ENCODE peak calls at places on chromosomes 2 and 18, in six cellular contexts. H is GM12878, Y is H1, F is HCT116, K is K562, I is HepG2. Z is an unnamed sample.

GRCh38 chr2:74497777-74498499 is 1.5 kb downstream of the LBX2 start:
- DNase-seq in H (no peak), I (no peak), F (no peak), Y (peak), K (no peak), Z (no peak)

GRCh38 chr2:240364961-240365775 is 70.3 kb upstream of the GPC1 start:
- DNase-seq in I (no peak), Y (no peak), F (no peak), K (no peak), H (no peak), Z (no peak)

GRCh38 chr18:23281626-23282436 is 146.5 kb downstream of the CABLES1 start:
- DNase-seq in I (no peak), F (peak), K (no peak), H (no peak), Y (no peak), Z (no peak)

GRCh38 chr2:154589514-154589913 is 109.0 kb upstream of the KCNJ3 start:
- DNase-seq in Y (no peak), K (no peak), H (no peak), I (no peak), F (no peak), Z (peak)

GRCh38 chr18:57439617-57439975 is 4.4 kb downstream of the ONECUT2 start:
- DNase-seq in F (no peak), I (no peak), H (no peak), Y (peak), K (no peak), Z (no peak)

GRCh38 chr18:56841836-56842235 is 190.7 kb downstream of the WDR7 start:
- DNase-seq in F (no peak), I (no peak), K (no peak), H (no peak), Y (no peak), Z (no peak)

GRCh38 chr2:197008229-197008628 is 81.7 kb upstream of the PGAP1 start:
- DNase-seq in H (no peak), F (no peak), K (no peak), I (no peak), Y (no peak), Z (no peak)

GRCh38 chr2:234071664-234072063 is 21.2 kb downstream of the SPP2 start:
- DNase-seq in F (no peak), H (no peak), K (no peak), Y (no peak), I (no peak), Z (no peak)

GRCh38 chr2:8120979-8121825 is 560.7 kb upstream of the ID2 start:
- DNase-seq in K (no peak), H (no peak), I (peak), Y (no peak), F (no peak), Z (no peak)

GRCh38 chr2:219453691-219454131 is 19.1 kb downstream of the SPEG start:
- DNase-seq in F (no peak), I (no peak), K (no peak), H (no peak), Y (no peak), Z (no peak)

GRCh38 chr2:209322905-209323517 is 100.8 kb upstream of the MAP2 start:
- DNase-seq in F (no peak), Y (no peak), K (no peak), I (no peak), H (no peak), Z (no peak)

GRCh38 chr2:214507032-214507431 is 96.2 kb downstream of the VWC2L start:
- DNase-seq in F (no peak), I (no peak), Y (no peak), H (no peak), K (no peak), Z (no peak)

GRCh38 chr18:76943542-76944339 is 121.4 kb downstream of the ZNF236 start:
- DNase-seq in Y (no peak), I (no peak), F (no peak), H (no peak), K (no peak), Z (no peak)

GRCh38 chr2:15870565-15870964 is 69.8 kb upstream of the MYCN start:
- DNase-seq in Y (no peak), H (no peak), K (no peak), F (no peak), I (no peak), Z (no peak)

GRCh38 chr2:192885569-192886160 is 690.9 kb upstream of the TMEFF2 start:
- DNase-seq in H (no peak), K (no peak), F (no peak), Y (no peak), I (peak), Z (no peak)

GRCh38 chr2:26645792-26646191 is 4.6 kb upstream of the CIB4 start:
- DNase-seq in Y (no peak), F (no peak), K (no peak), H (no peak), I (no peak), Z (no peak)

GRCh38 chr2:3285901-3286645 is 91.5 kb downstream of the EIPR1 start:
- DNase-seq in Y (no peak), H (no peak), F (no peak), I (no peak), K (no peak), Z (no peak)

GRCh38 chr2:26534098-26534864 is 56.4 kb upstream of the OTOF start:
- DNase-seq in K (no peak), Y (no peak), F (no peak), H (no peak), I (no peak), Z (no peak)

GRCh38 chr2:158179660-158180059 is 78.0 kb downstream of the UPP2 start:
- DNase-seq in I (peak), Y (no peak), H (no peak), K (no peak), F (peak), Z (no peak)

GRCh38 chr18:44735071-44735470 is 54.4 kb downstream of the SETBP1 start:
- DNase-seq in H (no peak), Y (no peak), I (no peak), K (no peak), F (no peak), Z (no peak)

GRCh38 chr2:46161329-46161728 is 135.9 kb upstream of the EPAS1 start:
- DNase-seq in K (no peak), F (no peak), Y (no peak), I (no peak), H (no peak), Z (no peak)

GRCh38 chr2:197369946-197370325 is 59.4 kb upstream of the ANKRD44 start:
- DNase-seq in H (no peak), Y (no peak), K (no peak), I (no peak), F (no peak), Z (no peak)

GRCh38 chr2:43139996-43140621 is 86.3 kb downstream of the ZFP36L2 start:
- DNase-seq in K (no peak), F (no peak), Y (no peak), H (no peak), I (no peak), Z (no peak)

GRCh38 chr2:223215136-223215535 is 163.1 kb downstream of the KCNE4 start:
- DNase-seq in Y (no peak), K (no peak), F (no peak), I (no peak), H (no peak), Z (no peak)

GRCh38 chr18:8264861-8265411 is 344.3 kb upstream of the RAB12 start:
- DNase-seq in H (no peak), Y (no peak), F (no peak), I (peak), K (no peak), Z (no peak)

GRCh38 chr2:263774-264492 is at the start of gene SH3YL1:
- DNase-seq in F (peak), H (no peak), K (no peak), I (no peak), Y (no peak), Z (no peak)

GRCh38 chr2:237774811-237775553 is 23.6 kb upstream of the RBM44 start:
- DNase-seq in H (peak), K (peak), F (peak), Y (peak), I (peak), Z (peak)

GRCh38 chr2:96123936-96124335 is 7.6 kb upstream of the ADRA2B start:
- DNase-seq in Y (no peak), H (no peak), F (no peak), I (no peak), K (no peak), Z (no peak)

GRCh38 chr2:146982393-146982846 is 862.4 kb upstream of the ACVR2A start:
- DNase-seq in F (no peak), I (no peak), K (no peak), H (no peak), Y (no peak), Z (no peak)

GRCh38 chr18:39190508-39190907 is 1624.9 kb upstream of the CELF4 start:
- DNase-seq in F (no peak), I (no peak), K (no peak), Y (no peak), H (no peak), Z (no peak)

GRCh38 chr18:8314123-8314522 is 295.1 kb upstream of the RAB12 start:
- DNase-seq in H (no peak), F (no peak), I (no peak), K (peak), Y (no peak), Z (no peak)

GRCh38 chr2:119837759-119838158 is 78.0 kb downstream of the PTPN4 start:
- DNase-seq in F (no peak), Y (no peak), K (no peak), I (no peak), H (no peak), Z (no peak)

GRCh38 chr2:162153608-162154224 is 1.7 kb upstream of the GCG start:
- DNase-seq in H (no peak), F (peak), I (peak), Y (peak), K (peak), Z (peak)

GRCh38 chr2:70861774-70862644 is 26.4 kb upstream of the CD207 start:
- DNase-seq in H (no peak), Y (peak), K (peak), I (peak), F (peak), Z (peak)

GRCh38 chr2:20507166-20507692 is 60.4 kb downstream of the RHOB start:
- DNase-seq in H (peak), Y (no peak), F (no peak), I (no peak), K (no peak), Z (no peak)

GRCh38 chr2:63060079-63060482 is 9.5 kb downstream of the OTX1 start:
- DNase-seq in K (no peak), F (no peak), Y (no peak), H (no peak), I (no peak), Z (no peak)

GRCh38 chr2:65278450-65279030 is 50.9 kb downstream of the ACTR2 start:
- DNase-seq in I (no peak), H (no peak), K (no peak), Y (no peak), F (no peak), Z (no peak)

GRCh38 chr2:49153231-49153630 is 1.1 kb downstream of the FSHR start:
- DNase-seq in H (no peak), K (no peak), Y (no peak), F (no peak), I (no peak), Z (no peak)

GRCh38 chr2:49154891-49155290 is 576 bp upstream of the FSHR start:
- DNase-seq in I (no peak), H (no peak), K (no peak), F (no peak), Y (no peak), Z (no peak)

GRCh38 chr2:49154140-49154539 is at the start of gene FSHR:
- DNase-seq in F (no peak), I (no peak), Y (no peak), K (no peak), H (no peak), Z (no peak)

GRCh38 chr2:49152824-49153223 is 1.5 kb downstream of the FSHR start:
- DNase-seq in I (no peak), F (no peak), K (no peak), Y (no peak), H (no peak), Z (no peak)
- H3K4me3 ChIP-seq in I (no peak), F (no peak), K (no peak), Y (no peak), H (no peak), Z (no peak)

GRCh38 chr18:51070545-51070944 is 40.5 kb downstream of the SMAD4 start:
- DNase-seq in Y (no peak), H (no peak), F (no peak), I (no peak), K (no peak), Z (no peak)
- H3K9ac ChIP-seq in Y (no peak), H (no peak), F (no peak), I (no peak), K (no peak), Z (no peak)

GRCh38 chr2:31107588-31108300 is 30.5 kb downstream of the GALNT14 start:
- DNase-seq in K (no peak), H (no peak), F (no peak), Y (no peak), I (no peak), Z (no peak)
- TF ChIP-seq ZNF274 in K (no peak), H (no peak), F (no peak), Y (no peak), I (no peak), Z (no peak)

GRCh38 chr18:54873884-54874255 is 45.6 kb downstream of the RAB27B start:
- DNase-seq in F (no peak), K (no peak), Y (no peak), H (no peak), I (no peak), Z (no peak)
- H3K4me3 ChIP-seq in F (no peak), K (no peak), Y (no peak), H (no peak), I (no peak), Z (no peak)

GRCh38 chr2:176138526-176139169 is 9.1 kb downstream of the HOXD8 start:
- DNase-seq in K (no peak), F (no peak), H (no peak), I (no peak), Y (peak), Z (no peak)

GRCh38 chr2:176137883-176138282 is 8.4 kb downstream of the HOXD8 start:
- DNase-seq in F (no peak), Y (no peak), K (no peak), I (peak), H (no peak), Z (no peak)

GRCh38 chr2:176139170-176139611 is 9.7 kb downstream of the HOXD8 start:
- DNase-seq in I (no peak), F (no peak), H (no peak), Y (peak), K (no peak), Z (no peak)

GRCh38 chr2:176136375-176137248 is 7.1 kb downstream of the HOXD8 start:
- DNase-seq in I (no peak), F (no peak), K (no peak), Y (peak), H (no peak), Z (no peak)

GRCh38 chr2:176137249-176137573 is 7.7 kb downstream of the HOXD8 start:
- DNase-seq in K (no peak), F (no peak), I (no peak), H (no peak), Y (no peak), Z (no peak)
- H3K9ac ChIP-seq in K (no peak), F (peak), I (no peak), H (no peak), Y (no peak), Z (peak)

DNA sequence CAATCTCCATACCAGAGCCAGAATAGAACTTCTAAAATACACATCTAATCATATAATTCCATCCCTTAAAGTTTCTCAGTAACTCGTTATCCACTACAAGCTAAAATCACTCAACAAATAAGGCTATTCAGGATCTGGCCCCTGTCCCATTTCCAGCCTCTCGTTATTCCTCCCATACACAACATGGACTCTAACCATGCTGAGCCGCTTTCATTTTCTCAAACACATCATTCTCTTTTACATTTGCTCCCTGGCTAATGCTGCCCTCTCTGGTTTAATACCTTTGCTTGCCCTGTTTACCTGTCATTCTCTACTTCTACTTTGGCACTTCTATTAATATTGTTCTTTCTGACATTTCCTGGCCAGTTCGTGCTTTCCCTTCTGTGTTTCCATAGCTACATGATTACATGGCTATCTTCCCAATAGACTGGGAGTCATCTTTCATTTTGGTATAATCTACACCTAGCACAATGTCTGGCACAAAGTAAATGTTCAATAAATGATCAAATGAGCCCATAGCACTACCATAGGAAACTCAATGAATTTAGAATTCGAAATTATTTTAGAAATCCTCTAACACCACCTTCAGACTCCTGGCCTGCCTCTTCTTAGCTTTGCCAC is 163.6 kb upstream of the VRK2 start:
- DNase-seq in K (no peak), H (no peak), F (no peak), I (no peak), Y (no peak), Z (no peak)
- TF ChIP-seq ZNF274 in K (no peak), H (no peak), F (no peak), I (no peak), Y (no peak), Z (no peak)

GRCh38 chr2:226483745-226484619 is 315.6 kb downstream of the IRS1 start:
- DNase-seq in H (no peak), K (no peak), F (no peak), I (peak), Y (no peak), Z (peak)
- H3K4me3 ChIP-seq in H (no peak), K (no peak), F (peak), I (no peak), Y (peak), Z (no peak)

GRCh38 chr2:178998539-178998938 is 51.4 kb downstream of the CCDC141 start:
- DNase-seq in I (no peak), K (no peak), Y (no peak), H (no peak), F (no peak), Z (no peak)
- H3K9ac ChIP-seq in I (no peak), K (no peak), Y (no peak), H (no peak), F (no peak), Z (no peak)